ENCODE peak calls at places on chromosomes 5 and 9, in seven cellular contexts. One of them, this sample, is unnamed.

GRCh38 chr9:111276723-111277122 is 53.3 kb downstream of the OR2K2 start:
- DNase-seq in K562: no peak
- DNase-seq in SK-N-SH: no peak
- DNase-seq in HCT116: no peak
- DNase-seq in HepG2: no peak
- DNase-seq in GM12878: no peak
- DNase-seq in H1: no peak
- DNase-seq in this sample: no peak

GRCh38 chr9:131116281-131117101 is 8.9 kb upstream of the NUP214 start:
- DNase-seq in GM12878: no peak
- DNase-seq in SK-N-SH: no peak
- DNase-seq in HepG2: no peak
- DNase-seq in HCT116: no peak
- DNase-seq in K562: no peak
- DNase-seq in H1: no peak
- DNase-seq in this sample: no peak

GRCh38 chr5:56264417-56265025 is 31.4 kb upstream of the ANKRD55 start:
- DNase-seq in HCT116: peak
- DNase-seq in K562: peak
- DNase-seq in GM12878: no peak
- DNase-seq in HepG2: peak
- DNase-seq in SK-N-SH: peak
- DNase-seq in H1: peak
- DNase-seq in this sample: no peak

GRCh38 chr9:136741885-136742568 is 713 bp downstream of the LCN10 start:
- DNase-seq in K562: no peak
- DNase-seq in HCT116: no peak
- DNase-seq in SK-N-SH: no peak
- DNase-seq in HepG2: no peak
- DNase-seq in H1: no peak
- DNase-seq in GM12878: no peak
- DNase-seq in this sample: no peak

GRCh38 chr5:172417983-172418630 is 36.2 kb downstream of the SH3PXD2B start:
- DNase-seq in GM12878: no peak
- DNase-seq in HCT116: no peak
- DNase-seq in H1: no peak
- DNase-seq in HepG2: peak
- DNase-seq in SK-N-SH: no peak
- DNase-seq in K562: no peak
- DNase-seq in this sample: peak

GRCh38 chr5:81194633-81195333 is 38.3 kb upstream of the CKMT2 start:
- DNase-seq in HCT116: peak
- DNase-seq in SK-N-SH: peak
- DNase-seq in K562: peak
- DNase-seq in H1: peak
- DNase-seq in HepG2: peak
- DNase-seq in GM12878: no peak
- DNase-seq in this sample: peak

GRCh38 chr5:112784726-112785125 is 47.0 kb downstream of the APC start:
- DNase-seq in HepG2: no peak
- DNase-seq in GM12878: no peak
- DNase-seq in K562: no peak
- DNase-seq in SK-N-SH: no peak
- DNase-seq in H1: no peak
- DNase-seq in HCT116: no peak
- DNase-seq in this sample: no peak

GRCh38 chr9:70428781-70429180 is 14.3 kb upstream of the KLF9 start:
- DNase-seq in HepG2: no peak
- DNase-seq in GM12878: no peak
- DNase-seq in K562: no peak
- DNase-seq in HCT116: no peak
- DNase-seq in H1: no peak
- DNase-seq in SK-N-SH: no peak
- DNase-seq in this sample: no peak

GRCh38 chr5:170362625-170363024 is 26.5 kb downstream of the KCNMB1 start:
- DNase-seq in GM12878: no peak
- DNase-seq in K562: no peak
- DNase-seq in HepG2: no peak
- DNase-seq in H1: no peak
- DNase-seq in HCT116: no peak
- DNase-seq in SK-N-SH: no peak
- DNase-seq in this sample: no peak

GRCh38 chr9:88072831-88073365 is 65.4 kb downstream of the SPATA31C2 start:
- DNase-seq in H1: no peak
- DNase-seq in HCT116: no peak
- DNase-seq in GM12878: no peak
- DNase-seq in K562: no peak
- DNase-seq in HepG2: no peak
- DNase-seq in SK-N-SH: no peak
- DNase-seq in this sample: no peak

GRCh38 chr9:118882674-118883073 is 486.6 kb downstream of the BRINP1 start:
- DNase-seq in H1: no peak
- DNase-seq in HepG2: no peak
- DNase-seq in GM12878: no peak
- DNase-seq in HCT116: no peak
- DNase-seq in SK-N-SH: no peak
- DNase-seq in K562: no peak
- DNase-seq in this sample: no peak

GRCh38 chr5:127556609-127557348 is 39.3 kb downstream of the PRRC1 start:
- DNase-seq in K562: no peak
- DNase-seq in SK-N-SH: no peak
- DNase-seq in H1: no peak
- DNase-seq in HepG2: no peak
- DNase-seq in HCT116: no peak
- DNase-seq in GM12878: no peak
- DNase-seq in this sample: no peak

GRCh38 chr5:175617447-175617846 is 40.4 kb upstream of the HRH2 start:
- DNase-seq in HepG2: no peak
- DNase-seq in GM12878: no peak
- DNase-seq in HCT116: no peak
- DNase-seq in K562: no peak
- DNase-seq in SK-N-SH: no peak
- DNase-seq in H1: no peak
- DNase-seq in this sample: no peak

GRCh38 chr5:55101556-55102276 is 730 bp upstream of the GZMA start:
- DNase-seq in GM12878: no peak
- DNase-seq in HCT116: no peak
- DNase-seq in SK-N-SH: no peak
- DNase-seq in K562: no peak
- DNase-seq in H1: no peak
- DNase-seq in HepG2: no peak
- DNase-seq in this sample: no peak

GRCh38 chr5:55102345-55102744 is at the start of gene GZMA:
- DNase-seq in GM12878: no peak
- DNase-seq in H1: no peak
- DNase-seq in SK-N-SH: no peak
- DNase-seq in HCT116: no peak
- DNase-seq in HepG2: no peak
- DNase-seq in K562: no peak
- DNase-seq in this sample: no peak

GRCh38 chr5:55096186-55096585 is 6.3 kb upstream of the GZMA start:
- DNase-seq in H1: no peak
- DNase-seq in SK-N-SH: no peak
- DNase-seq in GM12878: no peak
- DNase-seq in HepG2: no peak
- DNase-seq in HCT116: no peak
- DNase-seq in K562: no peak
- DNase-seq in this sample: no peak

DNA sequence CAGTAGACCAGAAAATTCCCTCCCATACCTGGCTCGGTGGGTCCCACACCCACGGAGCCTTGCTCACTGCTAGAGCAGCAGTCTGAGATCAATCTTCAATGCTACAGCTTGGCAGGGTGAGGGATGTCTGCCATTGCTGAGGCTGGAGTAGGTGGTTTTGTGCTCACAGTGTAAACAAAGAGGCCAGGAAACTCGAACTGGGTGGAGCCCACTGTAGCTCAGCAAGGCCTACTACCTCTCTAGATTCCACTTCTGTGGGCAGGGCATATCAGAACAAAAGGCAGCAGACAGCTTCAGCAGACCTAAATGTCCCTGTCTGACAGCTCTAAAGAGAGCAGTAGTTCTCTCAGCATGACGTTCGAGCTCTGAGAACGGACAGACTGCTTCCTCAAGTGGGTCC is 5.6 kb upstream of the GZMA start:
- DNase-seq in HepG2: no peak
- DNase-seq in K562: no peak
- DNase-seq in GM12878: no peak
- DNase-seq in HCT116: no peak
- DNase-seq in SK-N-SH: no peak
- DNase-seq in H1: no peak
- DNase-seq in this sample: no peak
- TF ChIP-seq JUND in HepG2: no peak
- TF ChIP-seq JUND in K562: no peak
- TF ChIP-seq JUND in GM12878: no peak
- TF ChIP-seq JUND in HCT116: no peak
- TF ChIP-seq JUND in SK-N-SH: no peak
- TF ChIP-seq JUND in H1: no peak
- TF ChIP-seq JUND in this sample: no peak

GRCh38 chr5:58440882-58441281 is 19.0 kb downstream of the PLK2 start:
- DNase-seq in GM12878: no peak
- DNase-seq in HepG2: peak
- DNase-seq in K562: no peak
- DNase-seq in H1: no peak
- DNase-seq in SK-N-SH: no peak
- DNase-seq in HCT116: no peak
- DNase-seq in this sample: peak

GRCh38 chr5:58444805-58445204 is 15.1 kb downstream of the PLK2 start:
- DNase-seq in H1: no peak
- DNase-seq in K562: no peak
- DNase-seq in HepG2: no peak
- DNase-seq in SK-N-SH: no peak
- DNase-seq in GM12878: no peak
- DNase-seq in HCT116: no peak
- DNase-seq in this sample: no peak

GRCh38 chr5:58437661-58438060 is 22.2 kb downstream of the PLK2 start:
- DNase-seq in HCT116: no peak
- DNase-seq in K562: no peak
- DNase-seq in HepG2: no peak
- DNase-seq in GM12878: no peak
- DNase-seq in SK-N-SH: no peak
- DNase-seq in H1: no peak
- DNase-seq in this sample: no peak

DNA sequence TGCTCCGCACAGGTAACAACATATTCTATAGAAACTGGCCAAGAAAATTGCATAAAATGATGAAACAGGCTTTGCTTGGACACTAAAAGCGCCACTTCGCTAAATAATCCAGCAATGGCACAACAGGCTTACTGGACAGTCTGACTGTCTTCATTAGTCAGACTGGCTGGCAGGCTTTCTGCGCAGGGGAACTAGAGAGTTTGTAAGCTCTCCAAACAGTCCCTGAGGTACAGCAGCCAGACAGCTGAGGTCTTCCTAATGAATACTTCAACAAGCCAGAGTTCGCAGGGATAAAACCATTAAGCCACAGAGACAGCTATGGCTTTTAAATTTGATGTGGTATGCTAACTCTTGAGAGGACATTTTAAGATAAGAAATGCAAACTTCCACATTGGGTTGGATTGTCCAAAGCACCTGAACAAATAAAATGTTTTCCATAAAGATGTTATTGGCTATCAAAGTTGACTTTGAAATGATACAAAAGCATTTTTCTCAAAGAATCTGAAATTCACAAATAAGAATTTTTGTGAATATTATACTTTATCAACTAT is 20.7 kb downstream of the PLK2 start:
- DNase-seq in HepG2: no peak
- DNase-seq in H1: no peak
- DNase-seq in GM12878: no peak
- DNase-seq in SK-N-SH: no peak
- DNase-seq in K562: no peak
- DNase-seq in HCT116: no peak
- DNase-seq in this sample: no peak
- TF ChIP-seq JUND in HepG2: no peak
- TF ChIP-seq JUND in H1: no peak
- TF ChIP-seq JUND in GM12878: no peak
- TF ChIP-seq JUND in SK-N-SH: no peak
- TF ChIP-seq JUND in K562: no peak
- TF ChIP-seq JUND in HCT116: no peak
- TF ChIP-seq JUND in this sample: no peak

GRCh38 chr5:149200355-149200754 is 59.1 kb downstream of the ABLIM3 start:
- DNase-seq in H1: no peak
- DNase-seq in SK-N-SH: no peak
- DNase-seq in GM12878: no peak
- DNase-seq in HCT116: no peak
- DNase-seq in K562: no peak
- DNase-seq in HepG2: no peak
- DNase-seq in this sample: no peak

GRCh38 chr5:149202910-149203451 is 61.7 kb downstream of the ABLIM3 start:
- DNase-seq in K562: no peak
- DNase-seq in SK-N-SH: no peak
- DNase-seq in HepG2: no peak
- DNase-seq in H1: no peak
- DNase-seq in HCT116: no peak
- DNase-seq in GM12878: no peak
- DNase-seq in this sample: no peak

GRCh38 chr5:149198148-149198547 is 56.9 kb downstream of the ABLIM3 start:
- DNase-seq in H1: no peak
- DNase-seq in HCT116: no peak
- DNase-seq in SK-N-SH: no peak
- DNase-seq in K562: no peak
- DNase-seq in HepG2: no peak
- DNase-seq in GM12878: no peak
- DNase-seq in this sample: no peak

GRCh38 chr5:149203896-149204544 is 62.7 kb downstream of the ABLIM3 start:
- DNase-seq in SK-N-SH: no peak
- DNase-seq in GM12878: no peak
- DNase-seq in H1: no peak
- DNase-seq in HepG2: no peak
- DNase-seq in K562: no peak
- DNase-seq in HCT116: no peak
- DNase-seq in this sample: no peak

DNA sequence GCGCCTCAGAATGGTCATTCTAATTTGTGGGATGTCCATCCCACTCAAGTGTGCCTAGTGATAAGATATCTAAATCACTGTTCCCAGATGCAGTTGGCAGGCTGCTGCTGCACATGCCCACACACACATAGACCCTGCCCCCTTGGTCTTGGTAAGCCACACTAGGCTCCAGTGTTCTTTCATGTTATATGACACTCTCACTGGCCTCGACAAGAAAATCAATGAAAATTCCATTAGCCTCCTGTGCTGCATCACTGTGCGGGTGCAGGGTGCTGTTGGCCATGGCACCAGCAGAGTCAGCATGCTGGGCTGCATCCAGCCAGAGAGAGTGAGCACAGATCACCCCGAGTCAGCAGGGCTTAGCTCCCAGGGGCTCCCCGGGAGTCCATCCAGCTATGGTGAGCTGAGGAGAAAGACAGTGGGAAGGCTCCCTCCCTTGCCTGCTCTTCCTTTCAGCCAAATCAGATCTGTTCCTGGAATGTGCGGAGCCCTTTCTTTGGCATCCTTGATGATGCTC is 59.9 kb downstream of the ABLIM3 start:
- DNase-seq in K562: no peak
- DNase-seq in HepG2: peak
- DNase-seq in SK-N-SH: no peak
- DNase-seq in HCT116: no peak
- DNase-seq in GM12878: no peak
- DNase-seq in H1: no peak
- DNase-seq in this sample: no peak
- TF ChIP-seq JUND in K562: no peak
- TF ChIP-seq JUND in HepG2: no peak
- TF ChIP-seq JUND in SK-N-SH: no peak
- TF ChIP-seq JUND in HCT116: no peak
- TF ChIP-seq JUND in GM12878: no peak
- TF ChIP-seq JUND in H1: no peak
- TF ChIP-seq JUND in this sample: no peak

GRCh38 chr5:124453221-124454032 is 293.0 kb downstream of the ZNF608 start:
- DNase-seq in HCT116: peak
- DNase-seq in HepG2: no peak
- DNase-seq in GM12878: peak
- DNase-seq in K562: no peak
- DNase-seq in SK-N-SH: no peak
- DNase-seq in H1: no peak
- DNase-seq in this sample: no peak
- TF ChIP-seq JUND in HCT116: no peak
- TF ChIP-seq JUND in HepG2: no peak
- TF ChIP-seq JUND in GM12878: no peak
- TF ChIP-seq JUND in K562: no peak
- TF ChIP-seq JUND in SK-N-SH: no peak
- TF ChIP-seq JUND in H1: no peak
- TF ChIP-seq JUND in this sample: no peak